ENCODE peak calls at places on chromosomes 6 and 20, in six cellular contexts. I is ovary; L is fibroblast of lung; S is DND-41; X is CD8-positive, alpha-beta memory T cell; N is heart right ventricle. G is an unnamed sample.
A peak's percentile ranks its signal among the peaks of the same experiment; 100 is the strongest.

GRCh38 chr20:48400009-48400408 is 427.8 kb downstream of the PREX1 start:
- DNase-seq in I (no peak), X (no peak), L (no peak), S (no peak), N (no peak), G (no peak)

GRCh38 chr20:48521121-48521520 is 306.7 kb downstream of the PREX1 start:
- DNase-seq in L (no peak), X (no peak), N (no peak), S (no peak), I (no peak), G (no peak)

GRCh38 chr6:111210074-111210729 is 122.9 kb downstream of the SLC16A10 start:
- DNase-seq in N (peak; percentile 22), I (no peak), S (peak; percentile 28), L (peak; percentile 71), X (no peak), G (peak; percentile 47)

GRCh38 chr6:45974596-45974995 is 41.1 kb downstream of the CLIC5 start:
- DNase-seq in N (no peak), L (no peak), S (no peak), I (no peak), X (no peak), G (no peak)

GRCh38 chr6:37840143-37840939 is 20.8 kb downstream of the ZFAND3 start:
- DNase-seq in L (peak; percentile 39), I (no peak), S (no peak), X (no peak), N (no peak), G (no peak)

GRCh38 chr20:40251284-40251932 is 437.6 kb downstream of the MAFB start:
- DNase-seq in I (no peak), X (no peak), N (no peak), L (peak; percentile 36), S (peak; percentile 39), G (peak; percentile 10)

GRCh38 chr6:26175428-26176181 is 88.4 kb downstream of the HFE start:
- DNase-seq in S (peak; percentile 73), L (peak; percentile 83), X (peak; percentile 63), I (no peak), N (peak; percentile 48), G (peak; percentile 56)

GRCh38 chr20:60057123-60057865 is 99.1 kb downstream of the CDH26 start:
- DNase-seq in I (peak; percentile 41), L (peak; percentile 67), S (peak; percentile 93), N (peak; percentile 61), X (peak; percentile 73), G (peak; percentile 65)

GRCh38 chr6:131400054-131400781 is 172.8 kb upstream of the ARG1 start:
- DNase-seq in X (no peak), I (no peak), L (peak; percentile 83), S (no peak), N (no peak), G (peak; percentile 84)

GRCh38 chr6:137910424-137910834 is 43.4 kb downstream of the TNFAIP3 start:
- DNase-seq in I (no peak), N (peak; percentile 51), S (no peak), X (no peak), L (no peak), G (peak; percentile 12)

GRCh38 chr6:89602136-89602535 is 36.4 kb downstream of the LYRM2 start:
- DNase-seq in N (no peak), S (no peak), L (no peak), X (no peak), I (no peak), G (no peak)

GRCh38 chr20:61458146-61458746 is 206.2 kb downstream of the CDH4 start:
- DNase-seq in L (no peak), N (no peak), X (no peak), S (no peak), I (no peak), G (no peak)

GRCh38 chr6:141244366-141244765 is 888.4 kb upstream of the GJE1 start:
- DNase-seq in S (no peak), X (no peak), I (no peak), N (no peak), L (peak; percentile 9), G (no peak)

GRCh38 chr6:582370-582769 is 74.5 kb downstream of the HUS1B start:
- DNase-seq in N (no peak), L (peak; percentile 14), X (no peak), I (no peak), S (no peak), G (peak; percentile 49)

GRCh38 chr6:15480546-15480945 is 182.3 kb downstream of the DTNBP1 start:
- DNase-seq in S (no peak), I (no peak), X (no peak), L (no peak), N (no peak), G (no peak)

GRCh38 chr6:56714273-56714672 is 71.6 kb upstream of the DST start:
- DNase-seq in L (no peak), S (no peak), X (no peak), I (no peak), N (no peak), G (no peak)

GRCh38 chr20:34052414-34052813 is 58.7 kb downstream of the RALY start:
- DNase-seq in N (no peak), I (no peak), X (no peak), S (no peak), L (no peak), G (no peak)

GRCh38 chr20:36472656-36473071 is 68.7 kb upstream of the MYL9 start:
- DNase-seq in X (peak; percentile 52), L (no peak), N (peak; percentile 43), S (no peak), I (peak; percentile 48), G (no peak)

GRCh38 chr6:24493945-24494725 is 634 bp upstream of the ALDH5A1 start:
- DNase-seq in S (no peak), L (no peak), N (no peak), X (no peak), I (no peak), G (no peak)

GRCh38 chr6:14059791-14060436 is 57.7 kb upstream of the CD83 start:
- DNase-seq in L (peak; percentile 44), X (no peak), N (peak; percentile 39), I (no peak), S (no peak), G (no peak)

GRCh38 chr20:43983359-43983758 is 68.7 kb downstream of the TOX2 start:
- DNase-seq in L (no peak), S (peak; percentile 52), I (no peak), X (no peak), N (no peak), G (no peak)

GRCh38 chr6:148857817-148858390 is 111.1 kb downstream of the UST start:
- DNase-seq in X (no peak), N (no peak), I (no peak), S (no peak), L (peak; percentile 76), G (peak; percentile 24)

GRCh38 chr6:135506270-135506997 is 8.9 kb upstream of the AHI1 start:
- DNase-seq in L (peak; percentile 85), N (no peak), X (no peak), S (no peak), I (no peak), G (peak; percentile 38)

GRCh38 chr6:82072771-82073170 is 174.8 kb downstream of the IBTK start:
- DNase-seq in L (no peak), X (no peak), S (no peak), I (no peak), N (no peak), G (peak; percentile 82)

GRCh38 chr6:137214931-137215330 is 4.3 kb downstream of the IFNGR1 start:
- DNase-seq in S (no peak), I (no peak), N (no peak), L (no peak), X (no peak), G (no peak)

GRCh38 chr20:33789109-33789857 is 21.9 kb upstream of the CHMP4B start:
- DNase-seq in N (peak; percentile 57), S (no peak), X (no peak), L (peak; percentile 86), I (no peak), G (peak; percentile 87)

GRCh38 chr6:56539503-56540105 is 103.1 kb downstream of the DST start:
- DNase-seq in N (no peak), X (no peak), S (no peak), I (no peak), L (no peak), G (no peak)

GRCh38 chr6:113530769-113531168 is 326.4 kb upstream of the MARCKS start:
- DNase-seq in S (no peak), N (no peak), L (peak; percentile 69), I (no peak), X (no peak), G (peak; percentile 79)

GRCh38 chr20:52083627-52084232 is 107.8 kb downstream of the ZFP64 start:
- DNase-seq in X (peak; percentile 68), L (peak; percentile 82), N (peak; percentile 48), S (peak; percentile 56), I (peak; percentile 65), G (peak; percentile 73)

GRCh38 chr20:3798908-3799248 is 2.8 kb downstream of the CDC25B start:
- DNase-seq in S (no peak), L (no peak), N (no peak), X (no peak), I (no peak), G (no peak)
- H3K27ac ChIP-seq in S (peak overlapping the region; percentile 79), L (peak overlapping the region; percentile 58), N (no peak overlapping the region), X (peak overlapping the region; percentile 25), I (no peak overlapping the region), G (no peak overlapping the region)

GRCh38 chr6:163711615-163712568 is 297.4 kb downstream of the QKI start:
- DNase-seq in I (no peak), N (peak; percentile 83), X (no peak), L (peak; percentile 41), S (no peak), G (no peak)

GRCh38 chr6:163710552-163710951 is 296.0 kb downstream of the QKI start:
- DNase-seq in L (no peak), X (no peak), S (no peak), N (peak; percentile 32), I (no peak), G (no peak)

GRCh38 chr6:163712569-163712966 is 298.1 kb downstream of the QKI start:
- DNase-seq in X (no peak), N (no peak), L (no peak), S (no peak), I (no peak), G (no peak)

GRCh38 chr6:163709693-163710092 is 295.2 kb downstream of the QKI start:
- DNase-seq in I (no peak), N (peak; percentile 67), S (no peak), X (no peak), L (no peak), G (no peak)

GRCh38 chr6:163711071-163711470 is 296.6 kb downstream of the QKI start:
- DNase-seq in S (no peak), N (no peak), I (no peak), L (no peak), X (no peak), G (no peak)
- H3K27ac ChIP-seq in S (no peak overlapping the region), N (peak overlapping the region; percentile 79), I (no peak overlapping the region), L (no peak overlapping the region), X (no peak overlapping the region), G (no peak overlapping the region)

DNA sequence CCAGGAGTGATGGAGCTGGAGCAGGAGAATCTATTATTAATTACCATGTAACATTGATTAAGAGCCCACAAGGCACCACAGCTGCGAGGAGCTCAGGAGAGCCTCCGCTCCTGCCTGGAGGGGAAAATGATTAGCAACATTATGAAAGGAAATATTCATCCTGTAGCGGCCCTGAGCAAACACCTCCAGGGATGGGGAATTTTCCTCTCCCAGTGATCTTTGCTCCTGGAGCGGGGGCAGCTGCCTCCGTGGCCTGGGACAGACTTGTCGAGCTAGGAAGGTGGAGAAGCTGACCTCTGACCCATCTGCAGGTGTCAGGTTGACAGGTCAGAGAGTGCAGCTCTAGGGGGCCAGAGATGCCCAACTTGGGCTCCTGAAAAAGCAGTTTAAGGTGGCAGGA is 40.1 kb upstream of the SIRPA start:
- DNase-seq in N (no peak), I (no peak), S (no peak), X (no peak), L (no peak), G (no peak)
- H3K27ac ChIP-seq in N (no peak overlapping the region), I (no peak overlapping the region), S (no peak overlapping the region), X (no peak overlapping the region), L (no peak overlapping the region), G (no peak overlapping the region)

GRCh38 chr6:144179817-144180216 is 29.5 kb downstream of the STX11 start:
- DNase-seq in X (no peak), N (no peak), L (no peak), I (no peak), S (no peak), G (no peak)
- H3K27ac ChIP-seq in X (no peak overlapping the region), N (no peak overlapping the region), L (no peak overlapping the region), I (no peak overlapping the region), S (no peak overlapping the region), G (no peak overlapping the region)